ENCODE peak calls at places on chromosomes 11 and 22, in seven cellular contexts. One of them, this sample, is unnamed.

GRCh38 chr11:94450061-94450460 is 43.6 kb downstream of the MRE11 start:
- DNase-seq in tibial artery: no peak
- DNase-seq in fibroblast of lung: peak
- DNase-seq in lower leg skin: no peak
- DNase-seq in right lobe of liver: no peak
- DNase-seq in breast epithelium: no peak
- DNase-seq in AG04449: no peak
- DNase-seq in this sample: no peak

GRCh38 chr22:20550057-20550817 is 42.8 kb downstream of the MED15 start:
- DNase-seq in fibroblast of lung: no peak
- DNase-seq in lower leg skin: no peak
- DNase-seq in right lobe of liver: no peak
- DNase-seq in breast epithelium: no peak
- DNase-seq in tibial artery: peak
- DNase-seq in AG04449: no peak
- DNase-seq in this sample: no peak

GRCh38 chr22:41863472-41863871 is 30.6 kb downstream of the SREBF2 start:
- DNase-seq in tibial artery: no peak
- DNase-seq in breast epithelium: no peak
- DNase-seq in fibroblast of lung: no peak
- DNase-seq in lower leg skin: no peak
- DNase-seq in right lobe of liver: no peak
- DNase-seq in AG04449: no peak
- DNase-seq in this sample: no peak

GRCh38 chr22:31241936-31242335 is 29.8 kb downstream of the LIMK2 start:
- DNase-seq in tibial artery: no peak
- DNase-seq in lower leg skin: no peak
- DNase-seq in right lobe of liver: no peak
- DNase-seq in fibroblast of lung: peak
- DNase-seq in breast epithelium: no peak
- DNase-seq in AG04449: peak
- DNase-seq in this sample: no peak

GRCh38 chr11:77322926-77323590 is 21.6 kb upstream of the GDPD4 start:
- DNase-seq in breast epithelium: no peak
- DNase-seq in lower leg skin: no peak
- DNase-seq in fibroblast of lung: peak
- DNase-seq in right lobe of liver: no peak
- DNase-seq in AG04449: no peak
- DNase-seq in tibial artery: no peak
- DNase-seq in this sample: no peak

GRCh38 chr11:118058311-118059230 is 18.3 kb upstream of the TMPRSS4 start:
- DNase-seq in tibial artery: peak
- DNase-seq in AG04449: no peak
- DNase-seq in right lobe of liver: no peak
- DNase-seq in breast epithelium: peak
- DNase-seq in fibroblast of lung: no peak
- DNase-seq in lower leg skin: no peak
- DNase-seq in this sample: no peak

GRCh38 chr11:6799402-6799801 is at the start of gene OR6A2:
- DNase-seq in tibial artery: no peak
- DNase-seq in breast epithelium: no peak
- DNase-seq in AG04449: no peak
- DNase-seq in right lobe of liver: no peak
- DNase-seq in fibroblast of lung: no peak
- DNase-seq in lower leg skin: no peak
- DNase-seq in this sample: no peak

GRCh38 chr11:118002541-118003019 is 16.4 kb downstream of the IL10RA start:
- DNase-seq in tibial artery: no peak
- DNase-seq in lower leg skin: no peak
- DNase-seq in AG04449: no peak
- DNase-seq in fibroblast of lung: no peak
- DNase-seq in breast epithelium: no peak
- DNase-seq in right lobe of liver: peak
- DNase-seq in this sample: no peak

GRCh38 chr11:93476796-93477195 is 66.4 kb downstream of the SMCO4 start:
- DNase-seq in lower leg skin: no peak
- DNase-seq in fibroblast of lung: peak
- DNase-seq in AG04449: peak
- DNase-seq in breast epithelium: no peak
- DNase-seq in right lobe of liver: no peak
- DNase-seq in tibial artery: no peak
- DNase-seq in this sample: no peak

GRCh38 chr11:115606223-115607220 is 102.3 kb upstream of the CADM1 start:
- DNase-seq in fibroblast of lung: peak
- DNase-seq in tibial artery: no peak
- DNase-seq in right lobe of liver: peak
- DNase-seq in lower leg skin: no peak
- DNase-seq in AG04449: no peak
- DNase-seq in breast epithelium: no peak
- DNase-seq in this sample: no peak

GRCh38 chr11:2542406-2542805 is 97.6 kb downstream of the KCNQ1 start:
- DNase-seq in lower leg skin: no peak
- DNase-seq in breast epithelium: no peak
- DNase-seq in fibroblast of lung: no peak
- DNase-seq in right lobe of liver: peak
- DNase-seq in tibial artery: peak
- DNase-seq in AG04449: no peak
- DNase-seq in this sample: no peak

GRCh38 chr11:58923300-58923788 is 15.9 kb upstream of the GLYATL1 start:
- DNase-seq in fibroblast of lung: peak
- DNase-seq in AG04449: no peak
- DNase-seq in lower leg skin: peak
- DNase-seq in tibial artery: no peak
- DNase-seq in right lobe of liver: no peak
- DNase-seq in breast epithelium: no peak
- DNase-seq in this sample: no peak

GRCh38 chr11:117839234-117839882 is 14.8 kb upstream of the FXYD2 start:
- DNase-seq in tibial artery: no peak
- DNase-seq in AG04449: no peak
- DNase-seq in fibroblast of lung: no peak
- DNase-seq in breast epithelium: no peak
- DNase-seq in lower leg skin: no peak
- DNase-seq in right lobe of liver: peak
- DNase-seq in this sample: no peak

GRCh38 chr11:44269369-44270351 is 40.3 kb downstream of the ALX4 start:
- DNase-seq in tibial artery: peak
- DNase-seq in breast epithelium: no peak
- DNase-seq in AG04449: no peak
- DNase-seq in fibroblast of lung: peak
- DNase-seq in lower leg skin: no peak
- DNase-seq in right lobe of liver: no peak
- DNase-seq in this sample: no peak

GRCh38 chr11:47125083-47125482 is 51.6 kb downstream of the ARFGAP2 start:
- DNase-seq in tibial artery: no peak
- DNase-seq in right lobe of liver: no peak
- DNase-seq in breast epithelium: no peak
- DNase-seq in fibroblast of lung: no peak
- DNase-seq in lower leg skin: no peak
- DNase-seq in AG04449: no peak
- DNase-seq in this sample: no peak

GRCh38 chr11:10564692-10565318 is 3.7 kb downstream of the LYVE1 start:
- DNase-seq in breast epithelium: no peak
- DNase-seq in right lobe of liver: no peak
- DNase-seq in fibroblast of lung: no peak
- DNase-seq in lower leg skin: no peak
- DNase-seq in AG04449: no peak
- DNase-seq in tibial artery: no peak
- DNase-seq in this sample: no peak

GRCh38 chr11:84855846-84856245 is 771.3 kb downstream of the DLG2 start:
- DNase-seq in lower leg skin: no peak
- DNase-seq in tibial artery: no peak
- DNase-seq in AG04449: peak
- DNase-seq in breast epithelium: no peak
- DNase-seq in right lobe of liver: no peak
- DNase-seq in fibroblast of lung: peak
- DNase-seq in this sample: no peak

GRCh38 chr11:72681226-72682153 is 7.3 kb upstream of the PDE2A start:
- DNase-seq in right lobe of liver: no peak
- DNase-seq in AG04449: no peak
- DNase-seq in fibroblast of lung: no peak
- DNase-seq in breast epithelium: no peak
- DNase-seq in lower leg skin: no peak
- DNase-seq in tibial artery: no peak
- DNase-seq in this sample: no peak

DNA sequence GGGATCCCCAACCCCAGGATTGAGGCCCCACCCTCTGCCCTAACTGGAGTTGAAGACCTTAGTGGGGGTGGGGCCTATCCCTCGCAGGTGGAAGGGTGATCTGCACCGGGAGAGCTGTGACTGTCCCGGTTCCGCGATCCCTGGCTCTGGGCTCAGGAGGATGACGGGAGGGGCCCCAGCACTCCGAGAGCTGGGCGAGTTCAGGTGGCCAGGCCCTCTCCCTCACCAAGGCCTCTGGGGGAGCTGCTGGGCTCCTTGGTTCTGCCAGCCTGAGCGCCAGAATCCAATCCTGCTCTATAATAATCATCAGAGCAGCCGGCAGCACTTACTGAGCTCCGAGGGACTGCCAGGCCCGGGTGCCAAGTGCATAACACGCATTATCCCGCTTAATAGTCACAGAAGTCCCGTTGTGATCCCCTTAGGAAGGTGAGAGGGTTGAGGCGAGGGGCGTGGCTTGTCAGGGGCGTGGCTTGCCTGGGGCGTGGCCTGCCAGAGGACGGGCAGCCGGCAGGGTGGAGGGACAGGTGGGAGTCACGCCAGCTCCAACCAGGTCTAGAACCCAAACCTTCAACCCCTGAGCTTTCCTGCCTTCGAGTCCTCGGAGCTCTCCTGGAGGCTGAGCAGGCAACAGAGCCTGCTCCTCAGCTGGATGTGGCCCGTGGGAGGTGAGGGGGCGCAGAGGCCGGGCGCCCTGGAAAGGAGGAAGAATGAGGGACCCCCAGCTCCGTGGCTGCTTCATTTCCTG is 7.2 kb upstream of the SYT7 start:
- DNase-seq in AG04449: no peak
- DNase-seq in fibroblast of lung: no peak
- DNase-seq in breast epithelium: peak
- DNase-seq in lower leg skin: no peak
- DNase-seq in right lobe of liver: peak
- DNase-seq in tibial artery: no peak
- DNase-seq in this sample: no peak
- H3K4me3 ChIP-seq in AG04449: no peak
- H3K4me3 ChIP-seq in fibroblast of lung: peak
- H3K4me3 ChIP-seq in breast epithelium: peak
- H3K4me3 ChIP-seq in lower leg skin: peak
- H3K4me3 ChIP-seq in right lobe of liver: peak
- H3K4me3 ChIP-seq in tibial artery: peak
- H3K4me3 ChIP-seq in this sample: no peak

GRCh38 chr11:37858398-37858797 is 1260.4 kb upstream of the RAG2 start:
- DNase-seq in lower leg skin: no peak
- DNase-seq in tibial artery: no peak
- DNase-seq in fibroblast of lung: no peak
- DNase-seq in AG04449: no peak
- DNase-seq in right lobe of liver: no peak
- DNase-seq in breast epithelium: no peak
- DNase-seq in this sample: no peak
- TF ChIP-seq CTCF in lower leg skin: no peak
- TF ChIP-seq CTCF in tibial artery: no peak
- TF ChIP-seq CTCF in fibroblast of lung: no peak
- TF ChIP-seq CTCF in AG04449: no peak
- TF ChIP-seq CTCF in right lobe of liver: no peak
- TF ChIP-seq CTCF in breast epithelium: no peak
- TF ChIP-seq CTCF in this sample: no peak

GRCh38 chr11:35138058-35138457 is 913 bp upstream of the CD44 start:
- DNase-seq in lower leg skin: no peak
- DNase-seq in fibroblast of lung: peak
- DNase-seq in AG04449: no peak
- DNase-seq in right lobe of liver: no peak
- DNase-seq in tibial artery: no peak
- DNase-seq in breast epithelium: no peak
- DNase-seq in this sample: no peak
- H3K4me3 ChIP-seq in lower leg skin: no peak
- H3K4me3 ChIP-seq in fibroblast of lung: no peak
- H3K4me3 ChIP-seq in AG04449: peak
- H3K4me3 ChIP-seq in right lobe of liver: peak
- H3K4me3 ChIP-seq in tibial artery: peak
- H3K4me3 ChIP-seq in breast epithelium: peak
- H3K4me3 ChIP-seq in this sample: peak

GRCh38 chr11:28529540-28530410 is 421.6 kb downstream of the METTL15 start:
- DNase-seq in AG04449: no peak
- DNase-seq in fibroblast of lung: peak
- DNase-seq in breast epithelium: no peak
- DNase-seq in tibial artery: no peak
- DNase-seq in right lobe of liver: no peak
- DNase-seq in lower leg skin: no peak
- DNase-seq in this sample: peak
- TF ChIP-seq CTCF in AG04449: no peak
- TF ChIP-seq CTCF in fibroblast of lung: peak
- TF ChIP-seq CTCF in breast epithelium: peak
- TF ChIP-seq CTCF in tibial artery: peak
- TF ChIP-seq CTCF in right lobe of liver: peak
- TF ChIP-seq CTCF in lower leg skin: no peak
- TF ChIP-seq CTCF in this sample: peak

DNA sequence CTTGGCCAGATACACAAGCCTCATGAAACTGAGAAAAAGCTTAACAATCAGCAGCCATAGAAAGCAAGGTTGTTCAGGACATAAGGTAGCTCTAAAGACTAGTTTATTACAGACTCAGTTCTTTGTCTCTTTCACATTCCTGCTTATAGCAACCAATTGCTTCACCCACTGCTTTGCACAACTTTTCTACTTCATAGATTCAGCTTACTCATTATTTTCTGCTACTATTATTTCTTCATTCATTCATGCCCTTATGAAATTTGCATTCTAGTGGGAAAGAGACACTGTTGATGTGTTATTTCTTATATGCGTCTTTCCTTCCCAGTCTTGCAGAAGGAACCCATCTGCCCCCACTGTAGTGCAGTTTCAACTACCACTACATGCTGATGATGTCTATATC is 4.7 kb downstream of the CCDC34 start:
- DNase-seq in right lobe of liver: no peak
- DNase-seq in lower leg skin: no peak
- DNase-seq in AG04449: no peak
- DNase-seq in tibial artery: no peak
- DNase-seq in fibroblast of lung: no peak
- DNase-seq in breast epithelium: no peak
- DNase-seq in this sample: no peak
- H3K4me3 ChIP-seq in right lobe of liver: no peak
- H3K4me3 ChIP-seq in lower leg skin: no peak
- H3K4me3 ChIP-seq in AG04449: no peak
- H3K4me3 ChIP-seq in tibial artery: no peak
- H3K4me3 ChIP-seq in fibroblast of lung: no peak
- H3K4me3 ChIP-seq in breast epithelium: no peak
- H3K4me3 ChIP-seq in this sample: no peak

GRCh38 chr22:19146215-19146968 is 1.9 kb upstream of the ESS2 start:
- DNase-seq in tibial artery: no peak
- DNase-seq in lower leg skin: no peak
- DNase-seq in right lobe of liver: no peak
- DNase-seq in breast epithelium: no peak
- DNase-seq in AG04449: no peak
- DNase-seq in fibroblast of lung: no peak
- DNase-seq in this sample: no peak
- TF ChIP-seq CTCF in tibial artery: no peak
- TF ChIP-seq CTCF in lower leg skin: no peak
- TF ChIP-seq CTCF in right lobe of liver: no peak
- TF ChIP-seq CTCF in breast epithelium: no peak
- TF ChIP-seq CTCF in AG04449: no peak
- TF ChIP-seq CTCF in fibroblast of lung: no peak
- TF ChIP-seq CTCF in this sample: no peak

This sample was measured in GM06990.